ENCODE peak calls at places on chromosomes 11 and 22, in nine cellular contexts. V is tibial nerve; Z is NT2/D1; E is breast epithelium; H is naive thymus-derived CD4-positive, alpha-beta T cell; A is adipocyte; O is mammary epithelial cell; Q is cardiac muscle cell; M is ovary. J is an unnamed sample.

GRCh38 chr11:67504023-67504949 is 877 bp downstream of the PITPNM1 start:
- DNase-seq in V (no peak), Z (no peak), E (no peak), H (no peak), A (peak; percentile 69), O (peak; percentile 34), Q (peak; percentile 58), M (no peak), J (peak; percentile 61)

GRCh38 chr22:35642305-35642741 is 5.9 kb upstream of the APOL6 start:
- DNase-seq in V (no peak), Z (no peak), E (no peak), H (no peak), A (peak; percentile 47), O (no peak), Q (peak; percentile 23), M (peak; percentile 66), J (peak; percentile 50)

GRCh38 chr11:116644201-116644947 is 128.4 kb downstream of the BUD13 start:
- DNase-seq in V (no peak), Z (no peak), E (no peak), H (no peak), A (no peak), O (no peak), Q (no peak), M (no peak), J (no peak)

GRCh38 chr22:49020314-49020713 is 807.4 kb downstream of the BRD1 start:
- DNase-seq in V (no peak), Z (no peak), E (no peak), H (no peak), A (no peak), O (no peak), Q (no peak), M (no peak), J (no peak)

GRCh38 chr11:10770626-10771254 is 19.7 kb downstream of the CTR9 start:
- DNase-seq in V (peak; percentile 52), Z (peak; percentile 11), E (no peak), H (no peak), A (peak; percentile 65), O (peak; percentile 20), Q (peak; percentile 56), M (no peak), J (peak; percentile 87)

GRCh38 chr11:75195164-75195962 is 44.5 kb downstream of the SLCO2B1 start:
- DNase-seq in V (peak; percentile 58), Z (no peak), E (peak; percentile 51), H (no peak), A (no peak), O (no peak), Q (peak; percentile 55), M (no peak), J (peak; percentile 90)

GRCh38 chr11:63510360-63511130 is 4.7 kb downstream of the LGALS12 start:
- DNase-seq in V (peak; percentile 52), Z (no peak), E (no peak), H (no peak), A (peak; percentile 65), O (no peak), Q (peak; percentile 83), M (peak; percentile 67), J (peak; percentile 45)

GRCh38 chr22:48851933-48852549 is 975.6 kb downstream of the BRD1 start:
- DNase-seq in V (no peak), Z (no peak), E (no peak), H (no peak), A (no peak), O (no peak), Q (no peak), M (no peak), J (no peak)

GRCh38 chr11:112874959-112875358 is 86.3 kb upstream of the NCAM1 start:
- DNase-seq in V (no peak), Z (no peak), E (no peak), H (no peak), A (no peak), O (no peak), Q (no peak), M (no peak), J (no peak)

GRCh38 chr11:104870910-104871309 is 27.4 kb downstream of the CASP12 start:
- DNase-seq in V (no peak), Z (no peak), E (no peak), H (no peak), A (peak; percentile 71), O (no peak), Q (peak; percentile 70), M (no peak), J (no peak)

GRCh38 chr11:130550984-130551383 is 102.5 kb downstream of the ADAMTS15 start:
- DNase-seq in V (no peak), Z (no peak), E (no peak), H (no peak), A (no peak), O (no peak), Q (no peak), M (no peak), J (no peak)

GRCh38 chr11:107276057-107276456 is 181.6 kb downstream of the CWF19L2 start:
- DNase-seq in V (no peak), Z (no peak), E (no peak), H (no peak), A (no peak), O (no peak), Q (peak; percentile 6), M (no peak), J (no peak)

GRCh38 chr11:2771758-2772466 is 72.1 kb upstream of the KCNQ1OT1 start:
- DNase-seq in V (no peak), Z (no peak), E (peak; percentile 12), H (no peak), A (no peak), O (no peak), Q (no peak), M (no peak), J (peak; percentile 54)

GRCh38 chr11:74269161-74269809 is 42.2 kb downstream of the P4HA3 start:
- DNase-seq in V (no peak), Z (no peak), E (no peak), H (peak; percentile 11), A (no peak), O (no peak), Q (peak; percentile 76), M (no peak), J (no peak)

GRCh38 chr11:122723576-122723975 is 68.1 kb downstream of the UBASH3B start:
- DNase-seq in V (no peak), Z (no peak), E (no peak), H (no peak), A (peak; percentile 63), O (no peak), Q (no peak), M (no peak), J (no peak)

GRCh38 chr11:122721964-122722266 is 66.4 kb downstream of the UBASH3B start:
- DNase-seq in V (no peak), Z (no peak), E (no peak), H (peak; percentile 10), A (peak; percentile 76), O (peak; percentile 83), Q (peak; percentile 69), M (no peak), J (no peak)

GRCh38 chr11:122721201-122721963 is 65.9 kb downstream of the UBASH3B start:
- DNase-seq in V (no peak), Z (no peak), E (no peak), H (no peak), A (peak; percentile 54), O (no peak), Q (peak; percentile 34), M (no peak), J (no peak)

GRCh38 chr11:122724520-122724919 is 69.0 kb downstream of the UBASH3B start:
- DNase-seq in V (no peak), Z (no peak), E (no peak), H (no peak), A (peak; percentile 28), O (no peak), Q (peak; percentile 40), M (no peak), J (no peak)

DNA sequence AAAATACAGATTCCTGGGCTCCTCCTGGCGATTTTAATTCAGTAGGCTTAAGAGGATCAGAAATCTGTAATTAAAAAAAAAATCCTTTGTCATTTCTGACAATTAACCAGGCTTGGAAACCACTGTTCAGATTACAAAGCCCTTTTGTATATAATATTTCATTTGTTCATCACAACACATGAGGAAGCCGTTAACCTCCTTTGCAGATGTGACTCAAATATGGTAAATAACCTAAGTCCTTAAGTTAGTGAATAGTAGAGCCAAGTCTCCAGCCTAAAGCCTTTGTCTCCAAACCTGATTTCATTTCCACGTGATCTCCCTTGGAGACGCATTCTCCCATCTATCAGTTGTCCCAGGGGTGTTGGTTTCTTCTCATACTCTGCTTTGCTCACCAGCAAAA is 67.6 kb downstream of the UBASH3B start:
- DNase-seq in V (no peak), Z (no peak), E (no peak), H (no peak), A (no peak), O (no peak), Q (no peak), M (no peak), J (no peak)
- H3K4me1 ChIP-seq in V (no peaks in the 10 kb centered on the region), Z (peaks cover 3% of the 10 kb centered on the region), E (no peaks in the 10 kb centered on the region), H (peaks cover 17% of the 10 kb centered on the region), A (peaks cover 22% of the 10 kb centered on the region), O (peaks cover 37% of the 10 kb centered on the region), Q (no peaks in the 10 kb centered on the region), M (no peaks in the 10 kb centered on the region), J (peaks cover 8% of the 10 kb centered on the region)

GRCh38 chr11:128521697-128522062 is 65.7 kb downstream of the ETS1 start:
- DNase-seq in V (no peak), Z (no peak), E (no peak), H (no peak), A (peak; percentile 54), O (no peak), Q (no peak), M (peak; percentile 50), J (no peak)
- H3K4me1 ChIP-seq in V (peaks cover 49% of the 10 kb centered on the region), Z (no peaks in the 10 kb centered on the region), E (no peaks in the 10 kb centered on the region), H (peaks cover 37% of the 10 kb centered on the region), A (peaks cover 61% of the 10 kb centered on the region), O (peaks cover 61% of the 10 kb centered on the region), Q (peaks cover 5% of the 10 kb centered on the region), M (peaks cover 8% of the 10 kb centered on the region), J (peaks cover 13% of the 10 kb centered on the region)

GRCh38 chr22:17783773-17784480 is 9.7 kb upstream of the BID start:
- DNase-seq in V (no peak), Z (no peak), E (no peak), H (no peak), A (no peak), O (no peak), Q (no peak), M (no peak), J (no peak)
- H3K4me1 ChIP-seq in V (peaks cover 15% of the 10 kb centered on the region), Z (peaks cover 27% of the 10 kb centered on the region), E (peaks cover 13% of the 10 kb centered on the region), H (peaks cover 31% of the 10 kb centered on the region), A (peaks cover 37% of the 10 kb centered on the region), O (peaks cover 33% of the 10 kb centered on the region), Q (peaks cover 10% of the 10 kb centered on the region), M (peaks cover 9% of the 10 kb centered on the region), J (peaks cover 7% of the 10 kb centered on the region)

GRCh38 chr11:61833926-61834277 is 5.8 kb downstream of the FADS2 start:
- DNase-seq in V (no peak), Z (no peak), E (no peak), H (no peak), A (no peak), O (no peak), Q (no peak), M (no peak), J (peak; percentile 69)

GRCh38 chr11:61832207-61832606 is 4.1 kb downstream of the FADS2 start:
- DNase-seq in V (no peak), Z (no peak), E (no peak), H (no peak), A (no peak), O (no peak), Q (no peak), M (no peak), J (no peak)

GRCh38 chr11:61832758-61833157 is 4.7 kb downstream of the FADS2 start:
- DNase-seq in V (no peak), Z (no peak), E (no peak), H (no peak), A (no peak), O (no peak), Q (no peak), M (no peak), J (peak; percentile 74)

GRCh38 chr11:61834278-61835004 is 6.3 kb downstream of the FADS2 start:
- DNase-seq in V (peak; percentile 35), Z (no peak), E (no peak), H (peak; percentile 22), A (peak; percentile 65), O (no peak), Q (peak; percentile 92), M (peak; percentile 49), J (peak; percentile 96)

GRCh38 chr11:61833478-61833877 is 5.4 kb downstream of the FADS2 start:
- DNase-seq in V (no peak), Z (no peak), E (no peak), H (no peak), A (no peak), O (no peak), Q (no peak), M (no peak), J (no peak)
- H3K4me1 ChIP-seq in V (peaks cover 47% of the 10 kb centered on the region), Z (peaks cover 32% of the 10 kb centered on the region), E (no peaks in the 10 kb centered on the region), H (peaks cover 22% of the 10 kb centered on the region), A (peaks cover 47% of the 10 kb centered on the region), O (peaks cover 8% of the 10 kb centered on the region), Q (peaks cover 17% of the 10 kb centered on the region), M (peaks cover 15% of the 10 kb centered on the region), J (peaks cover 34% of the 10 kb centered on the region)